ENCODE peak calls at places on chromosomes 6 and 20, in four cellular contexts. D, C, T and V are unnamed samples.

GRCh38 chr6:46053034-46053933 is 37.6 kb upstream of the CLIC5 start:
- DNase-seq in D (no peak), T (no peak), C (no peak), V (no peak)

GRCh38 chr6:149414822-149415221 is 14.8 kb downstream of the SUMO4 start:
- DNase-seq in T (no peak), C (no peak), D (no peak), V (no peak)

GRCh38 chr6:155325700-155326516 is 11.6 kb upstream of the TFB1M start:
- DNase-seq in D (no peak), C (no peak), T (no peak), V (no peak)

GRCh38 chr6:111706841-111707391 is 101.2 kb upstream of the TRAF3IP2 start:
- DNase-seq in T (no peak), C (no peak), D (no peak), V (no peak)

GRCh38 chr6:33217681-33218080 is 9.4 kb downstream of the RING1 start:
- DNase-seq in T (no peak), C (no peak), D (no peak), V (no peak)

GRCh38 chr6:84062519-84063154 is 29.1 kb downstream of the MRAP2 start:
- DNase-seq in C (no peak), T (no peak), D (no peak), V (no peak)

GRCh38 chr6:139679516-139680179 is 305.2 kb upstream of the CITED2 start:
- DNase-seq in C (no peak), T (no peak), D (peak), V (no peak)

GRCh38 chr6:5866547-5867051 is 140.1 kb downstream of the NRN1 start:
- DNase-seq in C (no peak), D (peak), T (no peak), V (peak)

GRCh38 chr6:107458687-107459282 is 579 bp downstream of the PDSS2 start:
- DNase-seq in T (peak), C (peak), D (no peak), V (no peak)

GRCh38 chr20:16761305-16761829 is 13.2 kb downstream of the OTOR start:
- DNase-seq in C (peak), T (peak), D (peak), V (peak)

GRCh38 chr6:35797837-35798526 is 859 bp upstream of the CLPS start:
- DNase-seq in D (no peak), T (no peak), C (no peak), V (no peak)

GRCh38 chr6:39517763-39518162 is 195.3 kb upstream of the KCNK16 start:
- DNase-seq in C (no peak), D (peak), T (no peak), V (no peak)

GRCh38 chr6:88636871-88637270 is 326.5 kb downstream of the RNGTT start:
- DNase-seq in D (no peak), C (no peak), T (no peak), V (no peak)

GRCh38 chr20:34864216-34864615 is 8.4 kb downstream of the GGT7 start:
- DNase-seq in D (no peak), C (no peak), T (no peak), V (no peak)

GRCh38 chr6:12870033-12870432 is 153.5 kb downstream of the PHACTR1 start:
- DNase-seq in C (no peak), D (no peak), T (no peak), V (no peak)

GRCh38 chr6:157644043-157644810 is 178.8 kb upstream of the SNX9 start:
- DNase-seq in C (no peak), T (no peak), D (no peak), V (no peak)

GRCh38 chr20:4069741-4070140 is 54.4 kb upstream of the RNF24 start:
- DNase-seq in T (no peak), C (no peak), D (no peak), V (no peak)

GRCh38 chr20:32247957-32248497 is 29.4 kb upstream of the KIF3B start:
- DNase-seq in T (no peak), C (no peak), D (no peak), V (no peak)

GRCh38 chr20:39851459-39851858 is 837.6 kb downstream of the MAFB start:
- DNase-seq in T (no peak), C (no peak), D (no peak), V (no peak)